ENCODE peak calls at places on chromosomes 1 and 21, in nine cellular contexts. V, G, W, I, B, S, P, F and X are unnamed samples.

GRCh38 chr1:150889650-150890416 is 2.9 kb downstream of the CTXND2 start:
- DNase-seq in P (no peak), G (no peak), I (no peak), S (no peak), V (no peak), F (no peak), W (no peak), B (no peak), X (no peak)

GRCh38 chr1:68442822-68443556 is 6.8 kb downstream of the RPE65 start:
- DNase-seq in G (peak), P (peak), W (no peak), B (peak), F (peak), I (peak), S (peak), V (peak), X (no peak)

GRCh38 chr1:41622859-41623732 is 138.6 kb upstream of the EDN2 start:
- DNase-seq in F (no peak), G (no peak), P (no peak), B (no peak), V (no peak), S (no peak), I (peak), W (no peak), X (no peak)

GRCh38 chr1:29317063-29317915 is 81.0 kb downstream of the PTPRU start:
- DNase-seq in S (no peak), I (no peak), V (no peak), B (no peak), W (no peak), F (no peak), P (no peak), G (no peak), X (no peak)

GRCh38 chr1:161037661-161038522 is 872 bp downstream of the TSTD1 start:
- DNase-seq in G (no peak), I (peak), V (no peak), S (no peak), F (no peak), B (no peak), P (peak), W (no peak), X (no peak)

GRCh38 chr21:46455575-46456385 is 2.9 kb upstream of the DIP2A start:
- DNase-seq in S (peak), W (no peak), B (peak), I (no peak), F (peak), V (peak), P (no peak), G (no peak), X (no peak)

GRCh38 chr1:153678519-153679336 is at the start of gene NPR1:
- DNase-seq in F (no peak), I (peak), B (no peak), V (peak), W (peak), P (peak), S (no peak), G (peak), X (no peak)

GRCh38 chr1:205301220-205301821 is 20.2 kb downstream of the NUAK2 start:
- DNase-seq in V (peak), P (peak), I (peak), B (peak), W (no peak), G (no peak), S (peak), F (peak), X (peak)

GRCh38 chr1:229006121-229006870 is 264.6 kb upstream of the RAB4A start:
- DNase-seq in F (no peak), I (no peak), S (peak), G (peak), W (no peak), B (peak), P (no peak), V (no peak), X (no peak)

DNA sequence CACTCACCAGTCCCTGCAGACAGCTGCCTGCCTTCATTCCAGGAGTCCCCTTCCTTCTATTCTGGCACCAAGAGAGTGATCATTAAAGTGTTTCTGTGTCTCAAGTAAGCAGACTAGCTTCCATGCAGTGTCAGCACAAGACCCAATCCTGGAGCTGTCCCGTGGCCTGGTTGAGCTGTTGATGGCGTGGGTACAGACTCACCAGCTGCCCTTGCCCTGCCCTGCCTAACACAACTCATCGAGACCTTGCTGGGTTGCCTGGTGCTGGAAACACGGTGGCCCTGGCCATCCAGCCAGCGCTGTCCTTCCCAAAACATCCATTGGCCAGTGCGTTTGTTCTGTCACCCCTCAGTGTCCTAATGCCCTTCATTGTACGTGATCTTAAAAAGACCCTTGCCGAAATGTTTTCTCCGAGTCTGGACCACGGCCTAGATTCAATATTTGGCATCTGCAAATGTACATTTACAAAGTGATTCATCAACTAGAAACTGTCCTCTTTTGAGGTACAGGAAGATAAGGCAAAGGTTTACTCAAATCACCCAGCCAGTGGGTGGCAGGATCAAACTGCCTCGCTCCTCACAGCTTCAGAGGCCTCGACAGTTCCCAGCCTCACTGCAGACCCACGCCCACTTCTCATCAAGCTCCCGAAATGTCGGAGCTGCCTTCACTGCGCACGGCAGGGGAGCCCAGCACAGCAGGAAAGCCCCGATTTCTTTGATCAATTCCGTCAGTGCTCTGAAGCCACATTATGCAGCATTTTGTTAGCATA is 494.1 kb downstream of the KIF26B start:
- DNase-seq in F (no peak), P (peak), B (no peak), S (no peak), V (no peak), W (no peak), G (no peak), I (peak), X (no peak)
- TF ChIP-seq CTCF in F (no peak), P (peak), B (no peak), S (no peak), V (no peak), W (no peak), G (no peak), I (no peak), X (no peak)

DNA sequence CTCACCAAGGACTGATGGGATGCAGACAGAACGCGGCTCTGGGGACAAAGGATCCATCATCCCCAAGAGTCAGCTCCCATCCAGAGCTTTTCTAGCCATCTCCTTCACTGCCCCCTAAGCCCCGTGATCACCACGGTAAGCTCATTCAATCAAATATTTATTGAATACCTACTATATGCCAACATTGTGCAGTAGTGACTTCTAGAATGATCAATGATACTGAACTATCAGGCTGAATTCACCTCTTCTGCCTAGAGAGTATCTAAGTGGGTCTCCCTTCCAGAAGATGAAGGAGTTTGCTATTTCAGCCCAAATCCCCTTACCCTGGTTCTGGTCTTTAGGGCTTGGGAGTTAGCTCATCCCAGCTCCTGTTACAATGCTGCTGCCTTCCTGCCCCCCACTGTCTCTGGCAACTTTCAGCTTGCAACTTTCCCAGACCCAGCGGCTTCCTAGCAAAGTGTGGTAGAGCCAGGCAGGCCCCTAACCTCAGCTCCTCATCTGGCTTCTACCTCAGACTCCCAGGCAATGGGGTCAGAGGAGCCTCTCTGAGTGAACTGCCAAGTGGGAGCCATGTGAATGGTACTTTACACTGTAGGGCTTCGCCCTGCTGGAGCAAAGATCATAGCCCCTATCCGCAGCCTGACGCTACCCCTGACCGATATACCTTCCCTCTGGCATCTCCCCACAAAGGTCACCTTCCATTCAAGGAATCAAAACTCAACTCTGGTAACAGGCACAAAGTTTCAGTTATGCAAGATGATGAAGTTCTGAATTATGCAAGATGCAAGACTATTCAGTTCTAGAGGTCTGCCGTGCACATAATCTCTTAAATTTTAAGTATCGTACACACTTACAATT is 20.9 kb downstream of the TMEM53 start:
- DNase-seq in I (no peak), G (no peak), B (no peak), W (no peak), V (no peak), S (no peak), P (no peak), F (no peak), X (no peak)
- TF ChIP-seq CTCF in I (no peak), G (no peak), B (no peak), W (peak), V (no peak), S (no peak), P (no peak), F (no peak), X (no peak)

DNA sequence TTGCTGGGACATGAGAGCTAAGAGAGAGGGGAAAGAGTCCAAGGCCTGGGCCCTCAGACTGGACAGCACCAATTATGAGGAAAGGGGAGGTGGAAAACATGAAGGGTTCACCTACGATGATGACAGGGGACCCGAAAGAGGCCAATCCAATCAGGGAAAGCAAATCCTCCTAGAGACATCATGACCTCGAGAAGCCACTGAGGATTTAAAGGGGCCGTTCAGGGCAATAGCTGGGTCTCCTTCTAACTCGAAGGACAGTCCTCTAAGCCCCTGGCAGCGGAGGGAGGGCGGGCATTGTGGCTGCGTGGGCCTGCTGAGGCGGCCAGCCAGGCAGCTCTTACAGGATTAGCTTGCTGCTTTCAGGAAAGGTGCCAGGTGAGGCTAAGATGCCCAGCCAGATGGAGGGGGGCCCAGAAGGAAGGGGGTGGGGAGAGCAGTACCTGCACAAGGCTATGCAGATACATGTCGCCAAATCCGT is 7.4 kb downstream of the MEF2D start:
- DNase-seq in F (no peak), G (peak), S (no peak), B (no peak), V (no peak), W (no peak), P (no peak), I (peak), X (peak)
- TF ChIP-seq CTCF in F (no peak), G (no peak), S (no peak), B (no peak), V (no peak), W (no peak), P (no peak), I (no peak), X (no peak)

GRCh38 chr1:171083222-171083621 is 7.5 kb upstream of the FMO3 start:
- DNase-seq in F (no peak), I (no peak), S (no peak), P (no peak), B (no peak), W (no peak), V (no peak), G (no peak), X (no peak)

GRCh38 chr1:171084879-171085278 is 5.8 kb upstream of the FMO3 start:
- DNase-seq in V (no peak), F (no peak), G (no peak), I (no peak), P (no peak), W (no peak), B (no peak), S (no peak), X (no peak)

GRCh38 chr1:171081994-171082295 is 8.8 kb upstream of the FMO3 start:
- DNase-seq in F (no peak), B (no peak), V (peak), P (no peak), I (no peak), S (no peak), W (no peak), G (no peak), X (no peak)

GRCh38 chr1:171084091-171084490 is 6.6 kb upstream of the FMO3 start:
- DNase-seq in P (no peak), V (no peak), W (no peak), B (no peak), I (no peak), G (no peak), S (no peak), F (no peak), X (no peak)

GRCh38 chr1:171081220-171081993 is 9.3 kb upstream of the FMO3 start:
- DNase-seq in W (no peak), G (peak), S (peak), V (peak), F (peak), B (peak), P (peak), I (no peak), X (peak)
- TF ChIP-seq CTCF in W (peak), G (peak), S (peak), V (peak), F (peak), B (peak), P (peak), I (peak), X (peak)

GRCh38 chr1:27567183-27567526 is 36.8 kb downstream of the AHDC1 start:
- DNase-seq in W (no peak), B (no peak), F (no peak), S (no peak), I (no peak), P (no peak), G (no peak), V (no peak), X (no peak)

GRCh38 chr1:27567931-27568246 is 36.1 kb downstream of the AHDC1 start:
- DNase-seq in F (no peak), V (no peak), S (no peak), G (no peak), B (no peak), I (no peak), P (no peak), W (no peak), X (no peak)

GRCh38 chr1:27569506-27570382 is 34.2 kb downstream of the AHDC1 start:
- DNase-seq in V (no peak), W (no peak), P (peak), F (no peak), G (no peak), S (no peak), B (no peak), I (peak), X (no peak)

GRCh38 chr1:27569088-27569459 is 34.9 kb downstream of the AHDC1 start:
- DNase-seq in F (no peak), I (no peak), S (peak), W (no peak), B (no peak), P (no peak), V (no peak), G (no peak), X (no peak)

GRCh38 chr1:27568247-27569087 is 35.5 kb downstream of the AHDC1 start:
- DNase-seq in P (peak), B (peak), V (peak), F (no peak), W (peak), G (peak), I (peak), S (peak), X (peak)
- TF ChIP-seq CTCF in P (peak), B (peak), V (peak), F (peak), W (peak), G (peak), I (peak), S (peak), X (peak)